ENCODE peak calls at places on chromosomes 6 and 20, in five cellular contexts. I, G, B, W and Q are unnamed samples.

GRCh38 chr6:21037453-21037852 is 503.2 kb downstream of the CDKAL1 start:
- DNase-seq in G (no peak), W (no peak), B (no peak), I (no peak), Q (no peak)

GRCh38 chr20:8589956-8590355 is 457.9 kb downstream of the PLCB1 start:
- DNase-seq in G (no peak), I (no peak), W (no peak), B (no peak), Q (peak; percentile 53)

GRCh38 chr20:2705931-2706645 is 13.5 kb downstream of the EBF4 start:
- DNase-seq in G (no peak), B (no peak), W (no peak), I (no peak), Q (no peak)

GRCh38 chr20:23011008-23011721 is 23.9 kb upstream of the SSTR4 start:
- DNase-seq in G (peak; percentile 24), I (no peak), B (no peak), W (no peak), Q (no peak)

GRCh38 chr6:392441-393390 is 1.2 kb downstream of the IRF4 start:
- DNase-seq in G (no peak), B (no peak), I (no peak), W (peak; percentile 24), Q (no peak)

GRCh38 chr20:43915209-43916072 is 789 bp downstream of the TOX2 start:
- DNase-seq in W (peak; percentile 63), G (no peak), I (no peak), B (peak; percentile 77), Q (peak; percentile 28)

GRCh38 chr6:55642366-55642765 is 63.4 kb upstream of the HMGCLL1 start:
- DNase-seq in I (no peak), W (no peak), B (no peak), G (no peak), Q (no peak)

GRCh38 chr20:46119028-46119546 is 973 bp downstream of the CD40 start:
- DNase-seq in B (no peak), I (no peak), G (no peak), W (no peak), Q (no peak)

GRCh38 chr20:47879771-47880170 is 94.5 kb upstream of the SULF2 start:
- DNase-seq in I (no peak), W (no peak), G (no peak), B (no peak), Q (no peak)

GRCh38 chr6:152118224-152118623 is 310.7 kb downstream of the ESR1 start:
- DNase-seq in W (no peak), I (no peak), B (no peak), G (no peak), Q (no peak)

GRCh38 chr20:8790442-8791074 is 278.3 kb upstream of the PLCB4 start:
- DNase-seq in I (peak; percentile 61), B (peak; percentile 50), W (peak; percentile 64), G (peak; percentile 44), Q (peak; percentile 22)

GRCh38 chr6:45434401-45434741 is 56.6 kb upstream of the SUPT3H start:
- DNase-seq in I (peak; percentile 20), B (no peak), W (no peak), G (no peak), Q (no peak)

GRCh38 chr6:7075341-7075740 is 32.4 kb upstream of the RREB1 start:
- DNase-seq in I (no peak), B (no peak), G (no peak), W (no peak), Q (no peak)

GRCh38 chr6:96197241-96197640 is 181.5 kb downstream of the FUT9 start:
- DNase-seq in I (no peak), W (no peak), B (no peak), G (no peak), Q (no peak)

GRCh38 chr6:140311146-140311545 is 936.7 kb upstream of the CITED2 start:
- DNase-seq in W (peak; percentile 25), G (no peak), I (no peak), B (no peak), Q (no peak)

GRCh38 chr6:131383421-131384411 is 189.3 kb upstream of the ARG1 start:
- DNase-seq in W (peak; percentile 69), I (no peak), B (no peak), G (no peak), Q (peak; percentile 38)

GRCh38 chr20:8021541-8022269 is 2.1 kb upstream of the TMX4 start:
- DNase-seq in I (no peak), W (no peak), B (no peak), G (peak; percentile 18), Q (no peak)

GRCh38 chr6:34709386-34709785 is 12.8 kb upstream of the ILRUN start:
- DNase-seq in I (no peak), W (no peak), G (peak; percentile 47), B (peak; percentile 56), Q (peak; percentile 64)

GRCh38 chr20:38224534-38224933 is 36.0 kb downstream of the KIAA1755 start:
- DNase-seq in I (no peak), B (no peak), W (no peak), G (no peak), Q (no peak)

GRCh38 chr6:55694148-55694547 is 115.2 kb upstream of the HMGCLL1 start:
- DNase-seq in B (no peak), W (peak; percentile 39), I (no peak), G (no peak), Q (peak; percentile 87)

GRCh38 chr6:124798942-124799496 is 163.2 kb upstream of the RNF217 start:
- DNase-seq in B (no peak), G (no peak), W (peak; percentile 7), I (no peak), Q (no peak)

GRCh38 chr6:36334832-36335459 is 1.7 kb downstream of the BNIP5 start:
- DNase-seq in W (no peak), I (no peak), G (peak; percentile 26), B (no peak), Q (no peak)

GRCh38 chr20:47296950-47297349 is 59.5 kb downstream of the ZMYND8 start:
- DNase-seq in I (no peak), W (peak; percentile 11), G (peak; percentile 41), B (no peak), Q (no peak)

GRCh38 chr6:3797231-3798200 is 46.0 kb upstream of the PXDC1 start:
- DNase-seq in B (no peak), G (no peak), I (no peak), W (peak; percentile 76), Q (peak; percentile 93)

GRCh38 chr6:19662911-19663310 is 174.3 kb upstream of the ID4 start:
- DNase-seq in G (no peak), B (no peak), W (no peak), I (no peak), Q (no peak)

GRCh38 chr20:24146231-24146634 is 157.7 kb upstream of the GGTLC1 start:
- DNase-seq in B (no peak), I (no peak), W (peak; percentile 25), G (no peak), Q (no peak)

GRCh38 chr20:51540585-51540984 is 1.9 kb downstream of the NFATC2 start:
- DNase-seq in W (no peak), G (no peak), B (no peak), I (no peak), Q (no peak)

GRCh38 chr6:13531956-13532355 is 42.4 kb upstream of the SIRT5 start:
- DNase-seq in B (no peak), G (no peak), I (no peak), W (no peak), Q (no peak)

GRCh38 chr6:5723905-5724691 is 282.6 kb downstream of the NRN1 start:
- DNase-seq in G (no peak), B (no peak), I (peak; percentile 63), W (no peak), Q (no peak)
- H3K9ac ChIP-seq in G (no peak overlapping the region), B (no peak overlapping the region), I (peak overlapping the region; percentile 64), W (no peak overlapping the region), Q (peak overlapping the region; percentile 12)

DNA sequence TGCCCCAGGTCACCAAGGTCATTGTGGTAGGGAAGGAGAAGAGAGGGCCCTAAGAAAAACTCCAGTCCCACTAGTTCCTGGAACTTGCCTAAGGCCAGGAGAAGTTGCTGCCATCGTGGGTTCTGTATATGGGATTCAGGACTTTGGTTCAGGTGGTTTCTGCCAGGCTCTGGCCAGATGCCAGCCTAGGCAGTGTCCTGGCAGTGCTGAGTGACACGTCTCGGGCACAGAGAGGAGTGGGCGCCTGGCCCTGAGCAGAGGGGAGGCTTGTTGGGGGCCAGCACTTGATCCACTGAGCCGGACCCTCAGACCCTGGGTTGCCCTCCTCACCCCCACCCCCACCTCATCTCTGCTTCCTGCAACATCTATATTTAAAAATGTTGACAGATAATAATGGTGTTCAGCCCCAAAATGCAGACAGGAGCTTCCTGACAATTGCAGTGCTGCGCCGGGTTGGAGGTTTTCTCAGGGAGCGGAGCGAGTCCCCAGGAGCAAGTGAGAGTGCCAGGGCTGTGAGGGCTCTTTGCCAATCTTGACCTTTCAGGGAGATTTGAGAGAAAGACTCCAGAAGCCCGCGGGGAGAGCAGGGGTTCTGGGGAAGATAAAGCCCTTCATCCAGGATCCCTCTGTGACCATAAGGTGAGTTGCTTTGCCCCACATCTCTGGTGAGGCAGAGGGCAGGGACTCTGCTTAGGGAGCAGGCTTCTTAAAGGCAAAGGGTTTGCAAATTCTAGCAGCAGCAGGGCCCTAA is 72.0 kb downstream of the PHACTR3 start:
- DNase-seq in B (no peak), I (no peak), G (no peak), W (no peak), Q (no peak)
- H3K4me3 ChIP-seq in B (no peak overlapping the region), I (no peak overlapping the region), G (no peak overlapping the region), W (no peak overlapping the region), Q (no peak overlapping the region)

DNA sequence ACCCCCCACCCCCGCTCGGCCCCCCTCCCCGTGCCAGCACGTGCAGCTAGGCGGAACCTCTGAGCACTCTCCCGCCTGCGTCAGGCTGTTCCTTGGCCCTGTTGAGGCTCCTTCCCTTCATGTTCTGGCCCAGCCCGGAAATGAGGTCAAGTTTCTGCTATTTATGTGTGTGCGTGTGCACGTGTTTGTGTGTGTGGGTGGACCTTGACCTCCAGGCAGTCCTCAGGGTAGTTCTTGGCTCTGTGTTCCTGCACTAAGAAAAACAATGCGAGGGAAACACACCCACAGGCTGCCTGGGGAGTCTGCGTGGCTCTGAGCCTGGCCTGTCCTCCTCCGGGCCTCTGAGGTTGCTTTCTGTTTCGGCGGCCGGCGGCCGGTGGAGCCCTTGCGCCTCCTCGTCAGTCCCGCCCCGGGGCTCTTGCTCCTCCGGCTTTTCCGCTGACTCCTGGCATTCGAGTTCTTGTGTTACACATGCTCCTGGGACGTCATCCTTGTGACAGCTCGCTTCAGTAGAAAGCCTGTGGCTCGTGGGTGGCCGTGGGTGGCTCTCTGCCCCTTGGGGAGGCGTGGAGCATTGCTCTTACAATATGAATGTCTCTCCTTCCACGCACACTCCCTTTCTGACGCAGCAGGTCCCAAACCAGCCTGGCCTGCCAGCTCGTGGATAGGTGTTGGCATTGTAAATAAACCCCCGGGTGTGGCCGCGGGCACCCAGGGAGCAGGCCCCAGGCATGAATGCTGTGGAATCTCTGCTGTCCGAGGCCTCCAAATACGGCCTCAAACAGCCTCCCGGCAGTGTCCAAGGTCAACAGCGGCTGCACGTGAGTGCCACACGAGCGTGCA is 10.0 kb downstream of the SLCO4A1 start:
- DNase-seq in B (peak; percentile 70), G (peak; percentile 79), I (peak; percentile 95), W (peak; percentile 99), Q (peak; percentile 89)
- H3K36me3 ChIP-seq in B (no peaks in the 10 kb centered on the region), G (peaks cover 45% of the 10 kb centered on the region), I (peaks cover 4% of the 10 kb centered on the region), W (no peaks in the 10 kb centered on the region), Q (no peaks in the 10 kb centered on the region)

GRCh38 chr6:30344191-30344867 is 627 bp upstream of the RPP21 start:
- DNase-seq in W (peak; percentile 29), I (no peak), B (no peak), G (peak; percentile 82), Q (no peak)
- H3K9ac ChIP-seq in W (peak overlapping the region; percentile 87), I (no peak overlapping the region), B (no peak overlapping the region), G (peak overlapping the region; percentile 81), Q (no peak overlapping the region)